ENCODE peak calls at places on chromosome 21, in seven cellular contexts. H is neuronal stem cell, Q is H9, U is mesendoderm, W is IMR-90, D is H1, A is mesenchymal stem cell. E is an unnamed sample.

GRCh38 chr21:40512590-40512989 is 334.4 kb downstream of the DSCAM start:
- DNase-seq in H (no peak), Q (peak; percentile 54), U (peak; percentile 44), W (no peak), D (peak; percentile 91), A (no peak), E (peak; percentile 31)

GRCh38 chr21:37868896-37869295 is 47.4 kb downstream of the KCNJ6 start:
- DNase-seq in H (no peak), Q (no peak), U (peak; percentile 12), W (peak; percentile 67), D (no peak), A (peak; percentile 81), E (peak; percentile 70)

GRCh38 chr21:42547906-42548365 is 34.3 kb downstream of the SLC37A1 start:
- DNase-seq in H (no peak), Q (no peak), U (no peak), W (no peak), D (no peak), A (no peak), E (no peak)

GRCh38 chr21:42695324-42696025 is 42.1 kb downstream of the PDE9A start:
- DNase-seq in H (no peak), Q (no peak), U (no peak), W (peak; percentile 55), D (no peak), A (peak; percentile 43), E (no peak)

GRCh38 chr21:42799516-42799915 is 79.8 kb downstream of the WDR4 start:
- DNase-seq in H (no peak), Q (peak; percentile 10), U (no peak), W (no peak), D (peak; percentile 35), A (no peak), E (no peak)

GRCh38 chr21:21383126-21383525 is 384.9 kb downstream of the NCAM2 start:
- DNase-seq in H (no peak), Q (no peak), U (no peak), W (peak; percentile 11), D (no peak), A (no peak), E (no peak)

GRCh38 chr21:25296239-25296638 is 311.0 kb downstream of the MRPL39 start:
- DNase-seq in H (no peak), Q (no peak), U (no peak), W (no peak), D (no peak), A (no peak), E (no peak)

GRCh38 chr21:42439284-42440186 is 35.8 kb downstream of the UBASH3A start:
- DNase-seq in H (no peak), Q (no peak), U (no peak), W (no peak), D (no peak), A (no peak), E (no peak)

GRCh38 chr21:40466893-40467483 is 380.0 kb downstream of the DSCAM start:
- DNase-seq in H (peak; percentile 2), Q (no peak), U (peak; percentile 32), W (no peak), D (no peak), A (no peak), E (peak; percentile 8)

GRCh38 chr21:41564871-41565281 is 56.9 kb upstream of the TMPRSS2 start:
- DNase-seq in H (no peak), Q (no peak), U (no peak), W (no peak), D (no peak), A (peak; percentile 71), E (no peak)

GRCh38 chr21:46411236-46411635 is 47.5 kb upstream of the DIP2A start:
- DNase-seq in H (no peak), Q (peak; percentile 57), U (no peak), W (no peak), D (no peak), A (no peak), E (peak; percentile 6)

GRCh38 chr21:25324666-25325065 is 282.6 kb downstream of the MRPL39 start:
- DNase-seq in H (no peak), Q (no peak), U (no peak), W (no peak), D (no peak), A (no peak), E (no peak)

GRCh38 chr21:37149411-37149810 is 76.4 kb downstream of the TTC3 start:
- DNase-seq in H (no peak), Q (no peak), U (no peak), W (peak; percentile 91), D (no peak), A (peak; percentile 86), E (peak; percentile 48)

GRCh38 chr21:37551406-37552355 is 185.1 kb downstream of the DYRK1A start:
- DNase-seq in H (no peak), Q (no peak), U (no peak), W (no peak), D (no peak), A (peak; percentile 9), E (no peak)

GRCh38 chr21:42003051-42003461 is 7.1 kb downstream of the ZBTB21 start:
- DNase-seq in H (no peak), Q (no peak), U (no peak), W (peak; percentile 76), D (no peak), A (peak; percentile 50), E (peak; percentile 55)

GRCh38 chr21:43921979-43922945 is 57.2 kb downstream of the AGPAT3 start:
- DNase-seq in H (no peak), Q (no peak), U (peak; percentile 69), W (peak; percentile 26), D (no peak), A (peak; percentile 48), E (no peak)

GRCh38 chr21:41953831-41954653 is at the start of gene C2CD2:
- DNase-seq in H (peak; percentile 42), Q (peak; percentile 80), U (peak; percentile 85), W (peak; percentile 73), D (peak; percentile 80), A (peak; percentile 85), E (peak; percentile 29)

GRCh38 chr21:42316891-42317290 is 1.7 kb upstream of the TFF3 start:
- DNase-seq in H (no peak), Q (no peak), U (no peak), W (no peak), D (no peak), A (no peak), E (no peak)

GRCh38 chr21:42463861-42464515 is 32.0 kb downstream of the RSPH1 start:
- DNase-seq in H (peak; percentile 11), Q (peak; percentile 82), U (peak; percentile 94), W (peak; percentile 68), D (peak; percentile 84), A (peak; percentile 59), E (peak; percentile 90)

GRCh38 chr21:41171210-41171609 is 3.2 kb downstream of the BACE2 start:
- DNase-seq in H (no peak), Q (no peak), U (no peak), W (no peak), D (no peak), A (no peak), E (no peak)

GRCh38 chr21:41098481-41098880 is 69.5 kb upstream of the BACE2 start:
- DNase-seq in H (no peak), Q (no peak), U (no peak), W (no peak), D (no peak), A (no peak), E (peak; percentile 61)

GRCh38 chr21:42125571-42126544 is 54.7 kb downstream of the UMODL1 start:
- DNase-seq in H (no peak), Q (peak; percentile 43), U (peak; percentile 52), W (peak; percentile 59), D (no peak), A (peak; percentile 30), E (peak; percentile 33)

GRCh38 chr21:42466700-42467612 is 29.1 kb downstream of the RSPH1 start:
- DNase-seq in H (no peak), Q (peak; percentile 61), U (peak; percentile 88), W (peak; percentile 7), D (no peak), A (peak; percentile 34), E (peak; percentile 24)

GRCh38 chr21:25191141-25191540 is 416.1 kb downstream of the MRPL39 start:
- DNase-seq in H (no peak), Q (no peak), U (no peak), W (no peak), D (no peak), A (no peak), E (no peak)

GRCh38 chr21:42845296-42845965 is 33.9 kb downstream of the WDR4 start:
- DNase-seq in H (no peak), Q (peak; percentile 17), U (no peak), W (no peak), D (no peak), A (no peak), E (no peak)

GRCh38 chr21:9837946-9838801 is 683.2 kb upstream of the TPTE start:
- DNase-seq in H (no peak), Q (no peak), U (no peak), W (no peak), D (no peak), A (no peak), E (no peak)

GRCh38 chr21:34687065-34687464 is 18.3 kb downstream of the CLIC6 start:
- DNase-seq in H (no peak), Q (no peak), U (no peak), W (no peak), D (no peak), A (no peak), E (no peak)
- H2BK5ac ChIP-seq in H (no peak overlapping the region), Q (no peak overlapping the region), U (no peak overlapping the region), W (no peak overlapping the region), D (no peak overlapping the region), A (no peak overlapping the region), E (no peak overlapping the region)

GRCh38 chr21:32940079-32941014 is 85.4 kb upstream of the OLIG2 start:
- DNase-seq in H (peak; percentile 60), Q (peak; percentile 55), U (peak; percentile 73), W (peak; percentile 43), D (no peak), A (peak; percentile 43), E (peak; percentile 22)
- H4K8ac ChIP-seq in H (no peak overlapping the region), Q (no peak overlapping the region), U (no peak overlapping the region), W (no peak overlapping the region), D (no peak overlapping the region), A (no peak overlapping the region), E (no peak overlapping the region)

GRCh38 chr21:45364464-45365185 is 40.3 kb upstream of the COL18A1 start:
- DNase-seq in H (no peak), Q (no peak), U (no peak), W (peak; percentile 89), D (no peak), A (peak; percentile 84), E (no peak)
- H3K4me2 ChIP-seq in H (no peak overlapping the region), Q (no peak overlapping the region), U (no peak overlapping the region), W (peak overlapping the region; percentile 18), D (no peak overlapping the region), A (no peak overlapping the region), E (no peak overlapping the region)

GRCh38 chr21:18411565-18411964 is 8.0 kb upstream of the TMPRSS15 start:
- DNase-seq in H (peak; percentile 2), Q (no peak), U (no peak), W (no peak), D (no peak), A (no peak), E (no peak)

GRCh38 chr21:18417361-18417760 is 13.8 kb upstream of the TMPRSS15 start:
- DNase-seq in H (no peak), Q (no peak), U (no peak), W (no peak), D (no peak), A (no peak), E (no peak)
- H2BK5ac ChIP-seq in H (no peak overlapping the region), Q (no peak overlapping the region), U (no peak overlapping the region), W (no peak overlapping the region), D (no peak overlapping the region), A (no peak overlapping the region), E (no peak overlapping the region)